ENCODE peak calls at places on chromosomes 16 and 17, in five cellular contexts. A is ascending aorta, R is body of pancreas, B is stomach, I is heart left ventricle. P is an unnamed sample.
A peak's percentile ranks its signal among the peaks of the same experiment; 100 is the strongest.

GRCh38 chr17:2853111-2853721 is 57.0 kb downstream of the RAP1GAP2 start:
- DNase-seq in B (peak; percentile 68), I (peak; percentile 73), R (peak; percentile 64), A (peak; percentile 81), P (no peak)

GRCh38 chr17:1008008-1008761 is 11.3 kb downstream of the TIMM22 start:
- DNase-seq in A (peak; percentile 91), R (no peak), B (no peak), I (peak; percentile 61), P (no peak)

GRCh38 chr17:35645923-35646322 is 58.8 kb downstream of the AP2B1 start:
- DNase-seq in I (no peak), B (no peak), R (no peak), A (no peak), P (no peak)

GRCh38 chr16:74695450-74696422 is 4.9 kb downstream of the MLKL start:
- DNase-seq in R (peak; percentile 81), B (peak; percentile 80), A (peak; percentile 91), I (peak; percentile 84), P (peak; percentile 87)

GRCh38 chr17:72644481-72644880 is 448.0 kb downstream of the SLC39A11 start:
- DNase-seq in B (no peak), I (no peak), A (no peak), R (no peak), P (no peak)

GRCh38 chr17:28563475-28563874 is 7.8 kb downstream of the PIGS start:
- DNase-seq in A (no peak), R (no peak), B (no peak), I (no peak), P (no peak)

GRCh38 chr17:38616361-38616760 is 10.6 kb upstream of the SRCIN1 start:
- DNase-seq in I (no peak), B (no peak), A (no peak), R (no peak), P (no peak)

GRCh38 chr17:81508639-81509047 is 4.0 kb downstream of the ACTG1 start:
- DNase-seq in B (no peak), A (no peak), I (no peak), R (peak; percentile 38), P (peak; percentile 49)

GRCh38 chr17:74457146-74457819 is 9.2 kb upstream of the CD300A start:
- DNase-seq in R (peak; percentile 82), I (peak; percentile 79), B (peak; percentile 85), A (peak; percentile 90), P (peak; percentile 42)

DNA sequence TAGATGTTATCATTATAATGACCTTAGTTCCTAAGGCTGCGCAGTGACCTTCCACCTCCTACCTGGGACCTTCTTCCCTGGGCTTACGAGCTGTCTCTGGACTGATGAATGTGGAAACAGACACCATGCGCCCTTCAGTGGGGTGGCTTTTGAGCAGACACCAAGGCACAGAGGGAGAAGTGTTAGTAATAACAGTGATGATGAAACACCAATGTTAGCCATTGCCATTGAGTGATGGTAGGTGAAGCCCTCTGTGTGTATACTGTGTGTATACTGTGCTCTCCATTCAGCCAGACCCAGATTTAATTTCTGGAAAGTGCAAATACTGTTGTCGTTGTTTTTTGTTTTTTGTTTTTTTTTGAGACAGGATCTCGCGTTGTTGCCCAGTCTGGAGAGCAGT is 44.5 kb downstream of the CLEC16A start:
- DNase-seq in B (no peak), A (no peak), I (no peak), R (no peak), P (no peak)
- TF ChIP-seq CTCF in B (no peak), A (no peak), I (no peak), R (no peak), P (no peak)

DNA sequence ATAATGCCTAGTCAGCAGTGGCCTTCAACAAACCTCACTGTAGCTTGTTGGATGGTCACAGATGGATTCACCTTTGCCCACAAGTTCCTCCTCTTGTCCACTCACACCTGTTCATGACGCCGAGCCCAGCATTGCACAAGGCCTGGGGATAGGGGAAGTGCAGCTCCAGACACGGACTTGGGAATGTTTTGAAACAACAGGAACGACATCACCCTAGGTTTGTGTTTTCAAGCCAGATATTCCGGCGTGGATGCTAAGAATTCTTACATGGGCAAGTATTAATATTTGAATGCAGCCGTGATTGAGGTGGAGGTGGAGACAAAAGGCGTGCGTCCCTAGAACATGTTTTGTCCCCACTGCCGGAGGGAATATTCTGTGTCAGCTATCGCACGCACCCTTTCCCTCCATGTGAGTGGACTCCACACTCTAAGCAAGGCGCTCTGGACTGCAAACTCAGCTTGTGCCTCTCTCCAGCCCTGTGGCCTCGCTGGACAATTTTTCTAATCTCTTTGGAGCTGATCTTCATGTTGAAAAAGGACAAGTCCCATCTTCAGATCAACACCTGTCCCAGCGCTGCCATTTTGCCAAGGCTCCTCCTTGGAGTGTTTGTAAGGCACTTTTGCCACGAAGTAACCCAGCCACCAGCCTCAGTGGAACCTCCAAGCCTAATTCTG is 2.0 kb upstream of the BANP start:
- DNase-seq in R (no peak), B (no peak), I (no peak), A (no peak), P (no peak)
- H3K4me3 ChIP-seq in R (no peak overlapping the region), B (no peak overlapping the region), I (no peak overlapping the region), A (no peak overlapping the region), P (no peak overlapping the region)

GRCh38 chr16:77951788-77952187 is 70.6 kb upstream of the CLEC3A start:
- DNase-seq in R (no peak), I (no peak), B (no peak), A (no peak), P (no peak)

GRCh38 chr16:77955127-77955526 is 67.2 kb upstream of the CLEC3A start:
- DNase-seq in A (no peak), R (no peak), I (no peak), B (no peak), P (no peak)

GRCh38 chr16:77961811-77962210 is 60.5 kb upstream of the CLEC3A start:
- DNase-seq in A (no peak), I (no peak), R (no peak), B (no peak), P (peak; percentile 41)

GRCh38 chr16:77960771-77961170 is 61.6 kb upstream of the CLEC3A start:
- DNase-seq in B (no peak), I (no peak), A (no peak), R (no peak), P (no peak)

DNA sequence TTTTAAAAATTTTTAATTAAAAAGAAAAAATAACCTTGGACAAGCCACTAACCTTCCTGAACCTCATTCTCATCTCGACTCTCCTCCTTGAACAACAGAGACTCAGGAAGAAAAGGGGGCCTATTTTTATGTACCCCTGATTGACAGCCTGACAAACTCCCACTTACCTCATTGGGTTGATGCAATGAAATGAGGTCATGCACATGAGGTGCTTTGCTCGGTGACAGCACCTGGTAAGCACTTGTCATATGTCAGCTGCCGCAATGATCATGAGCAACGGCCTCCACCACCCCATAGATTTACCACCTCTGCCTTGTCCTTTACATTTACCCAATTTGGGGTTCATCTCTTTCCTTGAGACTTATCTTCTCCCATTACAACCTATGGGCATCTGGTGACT is 66.1 kb upstream of the CLEC3A start:
- DNase-seq in A (no peak), I (no peak), B (no peak), R (no peak), P (no peak)
- TF ChIP-seq CTCF in A (no peak), I (no peak), B (no peak), R (no peak), P (no peak)

DNA sequence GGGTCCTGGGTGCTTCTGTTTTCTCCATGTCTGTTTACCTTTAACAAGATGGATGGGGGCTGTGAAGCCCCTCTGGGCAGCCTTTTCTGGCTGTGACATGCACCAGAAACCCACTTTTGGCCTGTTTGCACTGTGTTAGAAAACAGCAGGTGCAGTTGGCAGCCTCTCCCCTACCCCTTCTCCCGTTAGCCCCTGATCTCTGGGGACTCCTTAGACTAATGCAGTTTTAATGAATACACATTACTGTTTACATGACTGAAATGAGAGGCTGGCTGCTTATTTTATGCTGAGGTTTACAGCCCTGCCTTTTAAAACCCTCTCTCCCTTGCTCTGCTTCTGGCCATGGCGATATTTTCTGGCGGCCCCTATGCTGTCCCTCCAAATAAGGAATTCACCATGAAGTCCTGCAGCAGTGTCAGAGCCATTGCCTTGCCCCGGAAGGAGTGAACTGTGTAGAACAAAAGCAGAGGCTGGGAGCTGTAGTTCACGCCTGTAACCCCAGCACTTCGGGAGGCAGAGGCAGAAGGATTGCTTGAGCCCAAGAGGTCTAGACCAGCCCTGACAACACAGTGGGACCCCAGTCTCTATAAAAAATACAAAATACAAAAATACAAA is 79.3 kb downstream of the PRKCB start:
- DNase-seq in R (no peak), I (no peak), B (no peak), A (no peak), P (no peak)
- H3K4me3 ChIP-seq in R (no peak overlapping the region), I (no peak overlapping the region), B (no peak overlapping the region), A (no peak overlapping the region), P (no peak overlapping the region)

GRCh38 chr16:1279945-1280589 is 24.2 kb downstream of the TPSD1 start:
- DNase-seq in A (no peak), B (no peak), R (no peak), I (no peak), P (no peak)

GRCh38 chr16:1277016-1277944 is 21.4 kb downstream of the TPSD1 start:
- DNase-seq in B (no peak), A (no peak), R (no peak), I (no peak), P (no peak)

GRCh38 chr16:1279081-1279944 is 23.4 kb downstream of the TPSD1 start:
- DNase-seq in I (no peak), B (no peak), R (no peak), A (no peak), P (no peak)

GRCh38 chr16:1277945-1278282 is 22.0 kb downstream of the TPSD1 start:
- DNase-seq in A (no peak), B (no peak), R (no peak), I (no peak), P (no peak)

DNA sequence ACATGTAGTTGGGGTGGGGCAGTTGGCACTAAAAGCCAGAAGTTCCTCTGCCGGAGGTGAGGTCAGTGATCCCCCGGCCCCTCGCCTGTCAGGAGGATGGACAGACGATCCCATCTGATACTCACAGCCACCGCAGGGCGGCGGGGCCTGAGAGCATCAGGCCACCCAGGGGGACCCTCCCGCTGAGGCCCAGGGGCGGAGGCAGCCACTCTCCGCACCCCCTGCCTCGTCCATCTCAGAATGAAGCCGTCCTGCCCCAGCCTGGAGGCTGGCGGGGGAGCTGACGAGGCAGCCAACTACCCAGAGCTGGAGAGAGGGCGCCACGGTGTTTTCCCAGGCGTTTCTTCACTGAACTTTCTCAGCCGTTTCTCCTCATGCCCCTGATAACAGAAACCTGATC is 22.6 kb downstream of the TPSD1 start:
- DNase-seq in R (no peak), A (no peak), I (no peak), B (no peak), P (no peak)
- TF ChIP-seq CTCF in R (no peak), A (no peak), I (no peak), B (no peak), P (no peak)

GRCh38 chr17:47660064-47660492 is 10.4 kb downstream of the KPNB1 start:
- DNase-seq in A (no peak), B (no peak), R (no peak), I (no peak), P (no peak)
- H3K4me3 ChIP-seq in A (no peak overlapping the region), B (no peak overlapping the region), R (no peak overlapping the region), I (no peak overlapping the region), P (no peak overlapping the region)

P was measured in astrocyte of the spinal cord.